ENCODE peak calls at places on chromosomes 5 and 9, in nine cellular contexts. K, T, Z, W, L, I, E, X and F are unnamed samples.

GRCh38 chr5:87210743-87211142 is 56.9 kb upstream of the RASA1 start:
- DNase-seq in K (no peak), T (no peak), Z (no peak), W (peak), L (no peak), I (no peak), E (no peak), X (no peak), F (no peak)

GRCh38 chr5:173518856-173519255 is 97.6 kb downstream of the BOD1 start:
- DNase-seq in K (no peak), T (no peak), Z (no peak), W (no peak), L (no peak), I (no peak), E (no peak), X (no peak), F (no peak)

GRCh38 chr5:75167345-75167744 is 69.3 kb downstream of the ANKRD31 start:
- DNase-seq in K (peak), T (no peak), Z (no peak), W (no peak), L (no peak), I (peak), E (peak), X (peak), F (no peak)

GRCh38 chr5:42944989-42945388 is 95.1 kb downstream of the ANXA2R start:
- DNase-seq in K (peak), T (no peak), Z (no peak), W (no peak), L (peak), I (peak), E (peak), X (peak), F (no peak)

GRCh38 chr9:85741112-85741874 is 461 bp downstream of the AGTPBP1 start:
- DNase-seq in K (no peak), T (peak), Z (peak), W (peak), L (no peak), I (peak), E (peak), X (peak), F (peak)

GRCh38 chr9:16726023-16726422 is 144.4 kb downstream of the BNC2 start:
- DNase-seq in K (peak), T (no peak), Z (no peak), W (no peak), L (no peak), I (no peak), E (no peak), X (peak), F (no peak)

GRCh38 chr9:108634164-108634563 is 221.6 kb downstream of the ACTL7B start:
- DNase-seq in K (no peak), T (no peak), Z (no peak), W (peak), L (no peak), I (no peak), E (peak), X (peak), F (no peak)

GRCh38 chr5:82560546-82560945 is 282.4 kb upstream of the RPS23 start:
- DNase-seq in K (no peak), T (no peak), Z (no peak), W (no peak), L (no peak), I (no peak), E (no peak), X (no peak), F (no peak)

GRCh38 chr9:84361645-84362044 is 21.1 kb upstream of the SLC28A3 start:
- DNase-seq in K (no peak), T (no peak), Z (no peak), W (no peak), L (no peak), I (no peak), E (no peak), X (no peak), F (no peak)